ENCODE peak calls at places on chromosomes 7 and 10, in seven cellular contexts. J is astrocyte of the spinal cord; K is CD4-positive, alpha-beta T cell; C is cerebellum; X is prostate gland; T is substantia nigra; A is activated naive CD8-positive, alpha-beta T cell treated with anti-CD3 and anti-CD28 coated beads, Interleukin-2, amount 10 ng/mL, durations not matched to agents 7 days and 5 days. B is an unnamed sample.

GRCh38 chr10:132388901-132389630 is 7.9 kb upstream of the PWWP2B start:
- DNase-seq in J (no peak), K (no peak), C (no peak), X (no peak), T (no peak), A (peak), B (peak)

GRCh38 chr7:121755818-121756501 is 117.0 kb upstream of the PTPRZ1 start:
- DNase-seq in J (no peak), K (no peak), C (no peak), X (peak), T (peak), A (no peak), B (peak)

GRCh38 chr10:32983333-32983909 is 25.4 kb upstream of the ITGB1 start:
- DNase-seq in J (peak), K (no peak), C (no peak), X (no peak), T (no peak), A (no peak), B (no peak)

GRCh38 chr10:124906551-124907001 is 35.3 kb upstream of the ZRANB1 start:
- DNase-seq in J (peak), K (no peak), C (no peak), X (no peak), T (no peak), A (no peak), B (no peak)

GRCh38 chr7:116478834-116479233 is 20.7 kb upstream of the CAV2 start:
- DNase-seq in J (no peak), K (no peak), C (no peak), X (no peak), T (no peak), A (no peak), B (no peak)

GRCh38 chr7:98185101-98185500 is 26.1 kb upstream of the BHLHA15 start:
- DNase-seq in J (no peak), K (no peak), C (no peak), X (no peak), T (no peak), A (no peak), B (no peak)

GRCh38 chr10:110568055-110568735 is 700 bp downstream of the SMC3 start:
- DNase-seq in J (peak), K (peak), C (peak), X (peak), T (peak), A (no peak), B (peak)

GRCh38 chr7:26637610-26638009 is 226.8 kb downstream of the SKAP2 start:
- DNase-seq in J (no peak), K (no peak), C (no peak), X (no peak), T (no peak), A (no peak), B (no peak)

GRCh38 chr10:15369642-15370211 is 1.4 kb downstream of the FAM171A1 start:
- DNase-seq in J (peak), K (no peak), C (peak), X (no peak), T (peak), A (no peak), B (peak)

GRCh38 chr10:80455461-80456345 is 1.6 kb downstream of the TSPAN14 start:
- DNase-seq in J (no peak), K (no peak), C (no peak), X (no peak), T (no peak), A (no peak), B (no peak)

GRCh38 chr7:2521341-2521745 is 1.8 kb downstream of the LFNG start:
- DNase-seq in J (no peak), K (no peak), C (no peak), X (no peak), T (no peak), A (peak), B (no peak)

GRCh38 chr7:81725003-81725402 is 44.8 kb downstream of the HGF start:
- DNase-seq in J (peak), K (no peak), C (no peak), X (no peak), T (no peak), A (no peak), B (no peak)

GRCh38 chr10:45001382-45002148 is 842 bp downstream of the ZNF22 start:
- DNase-seq in J (peak), K (peak), C (peak), X (peak), T (peak), A (peak), B (peak)

GRCh38 chr7:73976761-73977625 is 51.0 kb upstream of the ELN start:
- DNase-seq in J (no peak), K (no peak), C (no peak), X (no peak), T (no peak), A (no peak), B (no peak)

GRCh38 chr10:92822060-92822634 is 26.2 kb upstream of the EXOC6 start:
- DNase-seq in J (peak), K (no peak), C (no peak), X (no peak), T (no peak), A (no peak), B (no peak)

GRCh38 chr7:155251831-155252230 is 45.8 kb upstream of the INSIG1 start:
- DNase-seq in J (no peak), K (no peak), C (no peak), X (no peak), T (no peak), A (no peak), B (no peak)

GRCh38 chr10:35043796-35044344 is 46.3 kb downstream of the CUL2 start:
- DNase-seq in J (peak), K (no peak), C (no peak), X (no peak), T (no peak), A (no peak), B (peak)

GRCh38 chr7:50411333-50412028 is 38.7 kb downstream of the FIGNL1 start:
- DNase-seq in J (no peak), K (no peak), C (no peak), X (no peak), T (no peak), A (no peak), B (no peak)

GRCh38 chr7:129115676-129116075 is 28.8 kb upstream of the TSPAN33 start:
- DNase-seq in J (no peak), K (no peak), C (no peak), X (no peak), T (no peak), A (no peak), B (no peak)

GRCh38 chr10:110296966-110297365 is 7.8 kb downstream of the SMNDC1 start:
- DNase-seq in J (no peak), K (no peak), C (no peak), X (no peak), T (no peak), A (no peak), B (no peak)

GRCh38 chr10:88544140-88544870 is 38.8 kb downstream of the RNLS start:
- DNase-seq in J (no peak), K (no peak), C (no peak), X (no peak), T (no peak), A (no peak), B (no peak)

GRCh38 chr10:74753295-74754211 is 72.8 kb upstream of the KAT6B start:
- DNase-seq in J (peak), K (no peak), C (no peak), X (peak), T (no peak), A (no peak), B (no peak)

GRCh38 chr10:129883637-129884389 is 80.3 kb downstream of the EBF3 start:
- DNase-seq in J (no peak), K (no peak), C (no peak), X (no peak), T (no peak), A (no peak), B (no peak)

GRCh38 chr7:25353744-25354143 is 125.5 kb upstream of the NPVF start:
- DNase-seq in J (no peak), K (no peak), C (no peak), X (no peak), T (no peak), A (no peak), B (no peak)

GRCh38 chr10:131649609-131650008 is 251.2 kb upstream of the PPP2R2D start:
- DNase-seq in J (no peak), K (no peak), C (no peak), X (no peak), T (no peak), A (no peak), B (no peak)

GRCh38 chr7:105594034-105594433 is 12.7 kb upstream of the EFCAB10 start:
- DNase-seq in J (no peak), K (no peak), C (peak), X (peak), T (no peak), A (no peak), B (peak)

GRCh38 chr7:3668743-3669142 is 367.7 kb downstream of the SDK1 start:
- DNase-seq in J (no peak), K (no peak), C (no peak), X (no peak), T (no peak), A (no peak), B (peak)

GRCh38 chr7:27155816-27156507 is 513 bp downstream of the HOXA7 start:
- DNase-seq in J (peak), K (no peak), C (no peak), X (no peak), T (no peak), A (no peak), B (no peak)

GRCh38 chr7:158811894-158812293 is 17.4 kb downstream of the ESYT2 start:
- DNase-seq in J (no peak), K (no peak), C (no peak), X (no peak), T (no peak), A (no peak), B (no peak)

GRCh38 chr7:26100940-26101339 is 51.1 kb upstream of the NFE2L3 start:
- DNase-seq in J (no peak), K (no peak), C (no peak), X (no peak), T (no peak), A (no peak), B (no peak)

GRCh38 chr10:71316081-71316785 is 2.8 kb upstream of the SLC29A3 start:
- DNase-seq in J (no peak), K (no peak), C (no peak), X (no peak), T (no peak), A (no peak), B (peak)

GRCh38 chr10:48667960-48668541 is 16.6 kb upstream of the WDFY4 start:
- DNase-seq in J (no peak), K (no peak), C (no peak), X (no peak), T (no peak), A (no peak), B (no peak)

B was measured in thyroid gland.